ENCODE peak calls at places on chromosome 2, in nine cellular contexts. F is T47D, U is A673, K is nucleus accumbens, A is AG09319, H is activated T-helper 1 cell treated with Interleukin-2 at 50 U/mL for 16 hours, X is head of caudate nucleus, C is Ammon's horn, Y is occipital lobe. G is an unnamed sample.

GRCh38 chr2:238380336-238380735 is 46.4 kb upstream of the ASB1 start:
- DNase-seq in F (no peak), U (no peak), K (no peak), A (no peak), H (no peak), X (no peak), C (no peak), Y (no peak), G (no peak)

GRCh38 chr2:218077464-218078216 is 8.6 kb downstream of the RUFY4 start:
- DNase-seq in F (no peak), U (no peak), K (no peak), A (no peak), H (no peak), X (no peak), C (no peak), Y (no peak), G (no peak)

GRCh38 chr2:44817673-44818335 is 123.7 kb upstream of the SIX3 start:
- DNase-seq in F (no peak), U (no peak), K (no peak), A (no peak), H (no peak), X (no peak), C (no peak), Y (no peak), G (no peak)

GRCh38 chr2:152558174-152559091 is 158.8 kb downstream of the PRPF40A start:
- DNase-seq in F (no peak), U (no peak), K (no peak), A (peak), H (no peak), X (no peak), C (peak), Y (no peak), G (peak)

GRCh38 chr2:42961385-42961800 is 169.0 kb upstream of the HAAO start:
- DNase-seq in F (no peak), U (no peak), K (peak), A (no peak), H (no peak), X (peak), C (peak), Y (no peak), G (no peak)

GRCh38 chr2:79253375-79253774 is 93.8 kb upstream of the REG3A start:
- DNase-seq in F (no peak), U (no peak), K (no peak), A (no peak), H (no peak), X (no peak), C (no peak), Y (no peak), G (no peak)

GRCh38 chr2:235048549-235048948 is 96.7 kb downstream of the SH3BP4 start:
- DNase-seq in F (no peak), U (no peak), K (no peak), A (no peak), H (no peak), X (peak), C (no peak), Y (no peak), G (no peak)

GRCh38 chr2:177334940-177335543 is 57.5 kb upstream of the AGPS start:
- DNase-seq in F (peak), U (peak), K (peak), A (no peak), H (no peak), X (peak), C (peak), Y (peak), G (peak)

GRCh38 chr2:108787209-108787558 is 613 bp downstream of the CCDC138 start:
- DNase-seq in F (no peak), U (peak), K (no peak), A (no peak), H (no peak), X (no peak), C (no peak), Y (no peak), G (no peak)

GRCh38 chr2:21146638-21147037 is 22.9 kb downstream of the TDRD15 start:
- DNase-seq in F (no peak), U (no peak), K (no peak), A (no peak), H (no peak), X (no peak), C (no peak), Y (no peak), G (no peak)

GRCh38 chr2:108034843-108035242 is 48.5 kb downstream of the SLC5A7 start:
- DNase-seq in F (no peak), U (no peak), K (no peak), A (no peak), H (no peak), X (no peak), C (no peak), Y (no peak), G (no peak)

GRCh38 chr2:169526451-169526850 is 16.9 kb downstream of the KLHL41 start:
- DNase-seq in F (no peak), U (no peak), K (no peak), A (no peak), H (no peak), X (no peak), C (no peak), Y (no peak), G (no peak)

GRCh38 chr2:211534655-211535054 is 978.3 kb downstream of the CPS1 start:
- DNase-seq in F (peak), U (no peak), K (no peak), A (no peak), H (no peak), X (no peak), C (peak), Y (no peak), G (no peak)

GRCh38 chr2:121565389-121566250 is 34.9 kb downstream of the RNU4ATAC start:
- DNase-seq in F (no peak), U (peak), K (no peak), A (no peak), H (no peak), X (no peak), C (peak), Y (no peak), G (peak)

GRCh38 chr2:164495491-164496223 is 125.6 kb downstream of the GRB14 start:
- DNase-seq in F (peak), U (peak), K (no peak), A (peak), H (no peak), X (peak), C (peak), Y (peak), G (peak)

GRCh38 chr2:71472019-71472418 is 18.7 kb downstream of the DYSF start:
- DNase-seq in F (no peak), U (no peak), K (no peak), A (no peak), H (no peak), X (no peak), C (no peak), Y (no peak), G (no peak)

GRCh38 chr2:229642371-229642770 is 72.0 kb downstream of the DNER start:
- DNase-seq in F (no peak), U (no peak), K (no peak), A (no peak), H (no peak), X (no peak), C (no peak), Y (no peak), G (peak)

GRCh38 chr2:47016172-47016913 is 100.7 kb upstream of the MCFD2 start:
- DNase-seq in F (peak), U (no peak), K (no peak), A (peak), H (no peak), X (no peak), C (peak), Y (no peak), G (peak)

GRCh38 chr2:187971893-187972292 is 319.8 kb upstream of the GULP1 start:
- DNase-seq in F (no peak), U (no peak), K (no peak), A (no peak), H (no peak), X (no peak), C (no peak), Y (no peak), G (no peak)

GRCh38 chr2:27627963-27628766 is 647 bp downstream of the CCDC121 start:
- DNase-seq in F (peak), U (peak), K (peak), A (no peak), H (no peak), X (no peak), C (peak), Y (no peak), G (peak)

GRCh38 chr2:69915050-69915945 is at the start of gene MXD1:
- DNase-seq in F (peak), U (no peak), K (peak), A (no peak), H (no peak), X (peak), C (peak), Y (no peak), G (no peak)

GRCh38 chr2:25697559-25698341 is 24.4 kb upstream of the DTNB start:
- DNase-seq in F (no peak), U (no peak), K (no peak), A (no peak), H (no peak), X (no peak), C (no peak), Y (no peak), G (peak)

GRCh38 chr2:69449906-69450305 is 12.7 kb upstream of the NFU1 start:
- DNase-seq in F (no peak), U (no peak), K (no peak), A (no peak), H (no peak), X (no peak), C (no peak), Y (no peak), G (peak)

GRCh38 chr2:158619496-158619895 is 162.7 kb downstream of the PKP4 start:
- DNase-seq in F (peak), U (peak), K (no peak), A (no peak), H (no peak), X (no peak), C (no peak), Y (no peak), G (peak)

GRCh38 chr2:200471324-200471848 is 38.5 kb downstream of the KCTD18 start:
- DNase-seq in F (peak), U (peak), K (peak), A (no peak), H (no peak), X (peak), C (peak), Y (peak), G (peak)

GRCh38 chr2:214651451-214651850 is 158.0 kb downstream of the BARD1 start:
- DNase-seq in F (no peak), U (no peak), K (no peak), A (no peak), H (no peak), X (no peak), C (no peak), Y (no peak), G (peak)

GRCh38 chr2:162258686-162259085 is 15.4 kb upstream of the FAP start:
- DNase-seq in F (no peak), U (no peak), K (no peak), A (no peak), H (no peak), X (no peak), C (no peak), Y (no peak), G (peak)

GRCh38 chr2:69652206-69652605 is 8.7 kb upstream of the AAK1 start:
- DNase-seq in F (no peak), U (no peak), K (no peak), A (peak), H (no peak), X (no peak), C (no peak), Y (no peak), G (peak)

GRCh38 chr2:61557386-61557785 is 19.2 kb upstream of the XPO1 start:
- DNase-seq in F (no peak), U (no peak), K (no peak), A (no peak), H (no peak), X (no peak), C (no peak), Y (no peak), G (no peak)

GRCh38 chr2:237677951-237678481 is 50.6 kb downstream of the LRRFIP1 start:
- DNase-seq in F (no peak), U (no peak), K (no peak), A (no peak), H (no peak), X (no peak), C (no peak), Y (no peak), G (peak)

GRCh38 chr2:47654790-47655562 is 128.0 kb upstream of the MSH6 start:
- DNase-seq in F (no peak), U (no peak), K (no peak), A (no peak), H (no peak), X (no peak), C (no peak), Y (no peak), G (no peak)

GRCh38 chr2:218853766-218854165 is 5.8 kb upstream of the WNT6 start:
- DNase-seq in F (no peak), U (no peak), K (no peak), A (no peak), H (no peak), X (no peak), C (no peak), Y (no peak), G (peak)

GRCh38 chr2:42569883-42570282 is 1.5 kb downstream of the MTA3 start:
- DNase-seq in F (peak), U (no peak), K (no peak), A (no peak), H (no peak), X (no peak), C (no peak), Y (no peak), G (peak)

GRCh38 chr2:171878481-171878993 is 15.5 kb downstream of the SLC25A12 start:
- DNase-seq in F (peak), U (no peak), K (no peak), A (peak), H (no peak), X (no peak), C (no peak), Y (no peak), G (peak)

GRCh38 chr2:210169871-210170441 is 1.3 kb downstream of the KANSL1L start:
- DNase-seq in F (no peak), U (peak), K (no peak), A (peak), H (no peak), X (no peak), C (no peak), Y (no peak), G (peak)

GRCh38 chr2:33498291-33498956 is 22.0 kb downstream of the RASGRP3 start:
- DNase-seq in F (no peak), U (no peak), K (no peak), A (no peak), H (no peak), X (no peak), C (peak), Y (no peak), G (peak)

GRCh38 chr2:57448816-57449215 is 597.8 kb upstream of the VRK2 start:
- DNase-seq in F (no peak), U (no peak), K (no peak), A (no peak), H (no peak), X (no peak), C (no peak), Y (no peak), G (peak)

GRCh38 chr2:149645391-149645790 is 57.8 kb upstream of the MMADHC start:
- DNase-seq in F (no peak), U (peak), K (no peak), A (no peak), H (no peak), X (no peak), C (no peak), Y (no peak), G (peak)

GRCh38 chr2:38572167-38572566 is 30.6 kb downstream of the HNRNPLL start:
- DNase-seq in F (no peak), U (peak), K (no peak), A (peak), H (no peak), X (peak), C (peak), Y (no peak), G (peak)

GRCh38 chr2:42794271-42795046 is 2.1 kb upstream of the HAAO start:
- DNase-seq in F (peak), U (peak), K (no peak), A (no peak), H (no peak), X (no peak), C (no peak), Y (no peak), G (peak)

G was measured in choroid plexus epithelial cell.